ENCODE peak calls at places on chromosomes 4 and X, in four cellular contexts. A is BE2C, H is tibial nerve, M is epithelial cell of esophagus. G is an unnamed sample.

GRCh38 chr4:87045659-87046058 is 110.8 kb downstream of the AFF1 start:
- DNase-seq in H (no peak), M (no peak), A (no peak), G (no peak)

GRCh38 chr4:118280501-118281218 is 72.1 kb downstream of the PRSS12 start:
- DNase-seq in H (no peak), A (peak; percentile 64), M (peak; percentile 90), G (no peak)

GRCh38 chrX:145817299-145817665 is 347 bp upstream of the SLITRK2 start:
- DNase-seq in A (no peak), H (no peak), M (no peak), G (no peak)

GRCh38 chr4:184148871-184149637 is 68.6 kb downstream of the ENPP6 start:
- DNase-seq in M (no peak), A (no peak), H (no peak), G (no peak)

GRCh38 chrX:130098202-130098552 is 12.1 kb downstream of the ELF4 start:
- DNase-seq in A (no peak), H (no peak), M (peak; percentile 45), G (no peak)

GRCh38 chr4:5238106-5238505 is 186.8 kb downstream of the STK32B start:
- DNase-seq in A (no peak), H (no peak), M (no peak), G (no peak)

GRCh38 chrX:13717697-13718483 is 16.5 kb downstream of the TRAPPC2 start:
- DNase-seq in M (no peak), H (no peak), A (no peak), G (no peak)

GRCh38 chr4:4995866-4996265 is 23.4 kb downstream of the CYTL1 start:
- DNase-seq in H (no peak), M (no peak), A (no peak), G (no peak)

GRCh38 chr4:90443231-90443630 is 316.0 kb downstream of the CCSER1 start:
- DNase-seq in A (no peak), M (peak; percentile 82), H (no peak), G (no peak)

GRCh38 chrX:320126-320783 is 1.7 kb upstream of the GTPBP6 start:
- DNase-seq in M (peak; percentile 17), H (no peak), A (no peak), G (peak; percentile 56)

GRCh38 chrX:120029354-120029753 is 48.1 kb downstream of the RHOXF2B start:
- DNase-seq in M (no peak), H (no peak), A (no peak), G (no peak)

DNA sequence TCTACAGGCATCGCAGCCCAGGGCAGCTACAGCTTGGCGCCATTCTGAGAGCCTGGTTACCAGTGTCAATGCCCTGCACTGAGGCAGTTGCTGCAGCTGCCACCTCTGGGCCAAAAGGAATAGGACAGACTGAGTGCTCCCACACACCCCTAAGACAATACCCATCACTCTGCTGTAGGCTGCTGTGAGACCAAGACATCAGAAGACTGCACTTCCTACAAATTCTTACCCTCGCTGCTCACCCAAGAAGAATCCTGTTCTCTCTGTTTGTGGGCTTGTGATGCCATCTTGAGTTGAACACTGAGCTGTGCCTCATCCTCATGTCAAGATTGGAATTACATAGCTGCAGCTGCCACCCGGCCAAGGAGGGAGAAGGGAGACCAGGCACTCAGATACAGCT is 1847.0 kb upstream of the PCDH10 start:
- DNase-seq in A (no peak), M (peak; percentile 17), H (no peak), G (no peak)
- TF ChIP-seq CTCF in A (peak; percentile 32), M (peak; percentile 14), H (no peak), G (no peak)

GRCh38 chr4:125620066-125620850 is 305.5 kb downstream of the FAT4 start:
- DNase-seq in M (no peak), H (no peak), A (no peak), G (no peak)
- H3K4me3 ChIP-seq in M (no peak overlapping the region), H (no peak overlapping the region), A (no peak overlapping the region), G (no peak overlapping the region)

GRCh38 chrX:40546870-40547269 is 33.9 kb upstream of the ATP6AP2 start:
- DNase-seq in H (no peak), A (no peak), M (no peak), G (no peak)

GRCh38 chrX:40544343-40545250 is 36.2 kb upstream of the ATP6AP2 start:
- DNase-seq in H (no peak), M (peak; percentile 13), A (peak; percentile 59), G (no peak)

GRCh38 chrX:40542208-40542607 is 38.6 kb upstream of the ATP6AP2 start:
- DNase-seq in M (no peak), H (no peak), A (no peak), G (no peak)

GRCh38 chrX:40542972-40543371 is 37.8 kb upstream of the ATP6AP2 start:
- DNase-seq in M (no peak), A (peak; percentile 59), H (no peak), G (no peak)

GRCh38 chrX:40543661-40544328 is 37.0 kb upstream of the ATP6AP2 start:
- DNase-seq in M (peak; percentile 72), H (no peak), A (peak; percentile 38), G (no peak)
- TF ChIP-seq CTCF in M (peak; percentile 74), H (peak; percentile 71), A (peak; percentile 75), G (peak; percentile 77)

GRCh38 chr4:52660643-52661042 is 1.5 kb upstream of the USP46 start:
- DNase-seq in H (no peak), A (no peak), M (no peak), G (no peak)
- H3K4me3 ChIP-seq in H (no peak overlapping the region), A (no peak overlapping the region), M (no peak overlapping the region), G (no peak overlapping the region)